ENCODE peak calls at places on chromosomes 5 and 9, in five cellular contexts. G, E, L, H and B are unnamed samples.

GRCh38 chr9:22457448-22457847 is 10.8 kb downstream of the DMRTA1 start:
- DNase-seq in G (no peak), E (no peak), L (no peak), H (peak; percentile 69), B (no peak)

GRCh38 chr9:68715181-68715456 is 10.1 kb downstream of the PIP5K1B start:
- DNase-seq in G (no peak), E (no peak), L (no peak), H (no peak), B (no peak)

GRCh38 chr5:38666668-38667498 is 110.4 kb upstream of the LIFR start:
- DNase-seq in G (peak; percentile 67), E (peak; percentile 39), L (no peak), H (no peak), B (no peak)

GRCh38 chr9:90835206-90835605 is 33.6 kb downstream of the SYK start:
- DNase-seq in G (no peak), E (no peak), L (no peak), H (no peak), B (peak; percentile 66)

GRCh38 chr5:68529581-68529980 is 314.0 kb downstream of the PIK3R1 start:
- DNase-seq in G (peak; percentile 17), E (no peak), L (no peak), H (no peak), B (no peak)

GRCh38 chr5:92945630-92946097 is 635.4 kb downstream of the NR2F1-AS1 start:
- DNase-seq in G (no peak), E (no peak), L (no peak), H (no peak), B (no peak)

GRCh38 chr5:84376346-84376745 is 8.3 kb downstream of the EDIL3 start:
- DNase-seq in G (no peak), E (no peak), L (no peak), H (no peak), B (no peak)

GRCh38 chr5:40071870-40072269 is 607.8 kb upstream of the PTGER4 start:
- DNase-seq in G (peak; percentile 28), E (no peak), L (no peak), H (no peak), B (no peak)

GRCh38 chr5:98767563-98767962 is 5.9 kb upstream of the RGMB start:
- DNase-seq in G (peak; percentile 25), E (no peak), L (no peak), H (no peak), B (no peak)

GRCh38 chr9:25396828-25397227 is 281.4 kb downstream of the TUSC1 start:
- DNase-seq in G (no peak), E (no peak), L (no peak), H (no peak), B (no peak)

GRCh38 chr9:98929096-98929495 is 14.6 kb upstream of the COL15A1 start:
- DNase-seq in G (no peak), E (no peak), L (no peak), H (no peak), B (no peak)

GRCh38 chr5:58259685-58260152 is 200.2 kb downstream of the PLK2 start:
- DNase-seq in G (peak; percentile 99), E (peak; percentile 12), L (no peak), H (no peak), B (no peak)

GRCh38 chr9:17063535-17064135 is 71.2 kb upstream of the CNTLN start:
- DNase-seq in G (peak; percentile 77), E (peak; percentile 61), L (no peak), H (peak; percentile 61), B (no peak)

GRCh38 chr5:61604626-61605025 is 272.6 kb downstream of the ZSWIM6 start:
- DNase-seq in G (peak; percentile 15), E (no peak), L (no peak), H (no peak), B (no peak)

GRCh38 chr5:43065384-43066230 is 25.5 kb upstream of the ANXA2R start:
- DNase-seq in G (peak; percentile 74), E (no peak), L (peak; percentile 66), H (no peak), B (peak; percentile 5)

GRCh38 chr5:140342287-140342686 is 4.1 kb downstream of the HBEGF start:
- DNase-seq in G (no peak), E (no peak), L (peak; percentile 13), H (no peak), B (no peak)

GRCh38 chr5:139147743-139148079 is 50.5 kb downstream of the SIL1 start:
- DNase-seq in G (peak; percentile 47), E (peak; percentile 52), L (no peak), H (no peak), B (peak; percentile 36)

GRCh38 chr9:125190371-125190801 is 783 bp upstream of the PPP6C start:
- DNase-seq in G (peak; percentile 33), E (no peak), L (peak; percentile 22), H (no peak), B (no peak)

GRCh38 chr5:14806452-14806851 is 65.1 kb downstream of the ANKH start:
- DNase-seq in G (peak; percentile 64), E (no peak), L (no peak), H (no peak), B (no peak)

GRCh38 chr9:9746826-9747225 is 866.0 kb downstream of the PTPRD start:
- DNase-seq in G (no peak), E (no peak), L (no peak), H (no peak), B (no peak)

GRCh38 chr9:114902773-114903589 is 27.4 kb downstream of the TNFSF8 start:
- DNase-seq in G (peak; percentile 89), E (no peak), L (peak; percentile 55), H (no peak), B (no peak)

GRCh38 chr9:33288828-33289483 is 1.4 kb upstream of the NFX1 start:
- DNase-seq in G (no peak), E (no peak), L (no peak), H (no peak), B (no peak)

GRCh38 chr5:52800394-52801213 is 12.9 kb downstream of the ITGA1 start:
- DNase-seq in G (peak; percentile 90), E (peak; percentile 43), L (peak; percentile 65), H (no peak), B (peak; percentile 11)

GRCh38 chr9:23826120-23826629 is at the start of gene ELAVL2:
- DNase-seq in G (peak; percentile 57), E (peak; percentile 93), L (peak; percentile 49), H (peak; percentile 99), B (no peak)

GRCh38 chr5:72633041-72633445 is 125.8 kb upstream of the ZNF366 start:
- DNase-seq in G (no peak), E (no peak), L (no peak), H (no peak), B (no peak)

GRCh38 chr5:163261647-163262269 is 175.6 kb upstream of the CCNG1 start:
- DNase-seq in G (no peak), E (no peak), L (no peak), H (no peak), B (no peak)

GRCh38 chr9:98854206-98854756 is 46.8 kb downstream of the GALNT12 start:
- DNase-seq in G (no peak), E (no peak), L (no peak), H (no peak), B (no peak)

GRCh38 chr9:121902483-121903135 is 190.5 kb downstream of the TTLL11 start:
- DNase-seq in G (peak; percentile 84), E (no peak), L (no peak), H (no peak), B (no peak)

GRCh38 chr9:93096131-93096802 is at the start of gene CARD19:
- DNase-seq in G (peak; percentile 54), E (peak; percentile 74), L (peak; percentile 60), H (peak; percentile 25), B (no peak)

GRCh38 chr5:96146675-96147074 is 185.0 kb upstream of the ELL2 start:
- DNase-seq in G (peak; percentile 77), E (no peak), L (no peak), H (no peak), B (no peak)

GRCh38 chr9:135474915-135475314 is 4.7 kb upstream of the PPP1R26 start:
- DNase-seq in G (peak; percentile 41), E (peak; percentile 83), L (peak; percentile 37), H (no peak), B (no peak)

GRCh38 chr9:136103651-136104487 is 8.8 kb upstream of the NACC2 start:
- DNase-seq in G (no peak), E (no peak), L (no peak), H (peak; percentile 89), B (peak; percentile 91)

GRCh38 chr9:97710356-97711222 is 13.4 kb upstream of the XPA start:
- DNase-seq in G (peak; percentile 82), E (peak; percentile 81), L (peak; percentile 37), H (peak; percentile 16), B (peak; percentile 2)

GRCh38 chr9:85599540-85600140 is 142.1 kb downstream of the AGTPBP1 start:
- DNase-seq in G (peak; percentile 17), E (no peak), L (no peak), H (no peak), B (no peak)

GRCh38 chr9:109520475-109521132 is 22.5 kb upstream of the PTPN3 start:
- DNase-seq in G (peak; percentile 76), E (peak; percentile 75), L (peak; percentile 12), H (peak; percentile 61), B (peak; percentile 24)

GRCh38 chr9:84858373-84858772 is 188.8 kb downstream of the NTRK2 start:
- DNase-seq in G (no peak), E (no peak), L (no peak), H (no peak), B (no peak)

GRCh38 chr5:34535944-34536628 is 120.0 kb upstream of the RAI14 start:
- DNase-seq in G (peak; percentile 17), E (no peak), L (no peak), H (peak; percentile 18), B (no peak)

GRCh38 chr5:40386293-40386692 is 293.4 kb upstream of the PTGER4 start:
- DNase-seq in G (peak; percentile 33), E (no peak), L (peak; percentile 29), H (no peak), B (no peak)